ENCODE peak calls at places on chromosomes 11 and 22, in five cellular contexts. U is spleen, S is HepG2, K is transverse colon, J is GM12891. I is an unnamed sample.

GRCh38 chr11:33552756-33553155 is 147.9 kb downstream of the C11orf91 start:
- DNase-seq in U (no peak), J (no peak), S (no peak), K (no peak), I (no peak)

GRCh38 chr11:81870066-81870412 is 863.6 kb downstream of the FAM181B start:
- DNase-seq in K (no peak), J (no peak), S (no peak), U (no peak), I (no peak)

GRCh38 chr11:15575409-15575808 is 460.7 kb downstream of the INSC start:
- DNase-seq in K (no peak), U (no peak), S (no peak), J (no peak), I (no peak)

GRCh38 chr22:23504522-23504921 is 75.6 kb downstream of the IGLL1 start:
- DNase-seq in U (peak; percentile 75), J (no peak), K (no peak), S (no peak), I (no peak)

GRCh38 chr22:46531776-46532175 is 5.6 kb downstream of the CELSR1 start:
- DNase-seq in K (no peak), S (no peak), U (no peak), J (no peak), I (no peak)

GRCh38 chr11:18650859-18651557 is 16.9 kb upstream of the SPTY2D1 start:
- DNase-seq in K (peak; percentile 59), U (no peak), S (peak; percentile 49), J (peak; percentile 28), I (peak; percentile 40)

GRCh38 chr22:23203452-23204124 is 23.3 kb downstream of the BCR start:
- DNase-seq in S (no peak), U (peak; percentile 30), K (no peak), J (no peak), I (no peak)

GRCh38 chr11:126153999-126154398 is 57.5 kb downstream of the RPUSD4 start:
- DNase-seq in K (no peak), S (no peak), J (no peak), U (peak; percentile 23), I (no peak)

GRCh38 chr11:28043930-28044709 is 63.8 kb downstream of the KIF18A start:
- DNase-seq in S (no peak), U (no peak), J (no peak), K (no peak), I (no peak)

GRCh38 chr11:80831374-80831773 is 1390.5 kb upstream of the TENM4 start:
- DNase-seq in U (no peak), J (no peak), S (no peak), K (no peak), I (no peak)
- TF ChIP-seq POLR2AphosphoS5 in U (no peak), J (no peak), S (no peak), K (no peak), I (no peak)

GRCh38 chr11:74086242-74086884 is 77.5 kb upstream of the UCP3 start:
- DNase-seq in S (no peak), K (no peak), U (no peak), J (no peak), I (no peak)
- TF ChIP-seq POLR2AphosphoS5 in S (no peak), K (no peak), U (no peak), J (no peak), I (no peak)

GRCh38 chr11:76835928-76836612 is 24.6 kb upstream of the ACER3 start:
- DNase-seq in J (no peak), K (peak; percentile 77), S (no peak), U (no peak), I (no peak)
- TF ChIP-seq POLR2AphosphoS5 in J (no peak), K (peak; percentile 56), S (no peak), U (no peak), I (peak; percentile 25)

GRCh38 chr11:102757823-102758549 is 22.4 kb downstream of the MMP10 start:
- DNase-seq in U (no peak), S (no peak), K (no peak), J (no peak), I (no peak)

GRCh38 chr11:102762414-102762813 is 18.0 kb downstream of the MMP10 start:
- DNase-seq in S (no peak), J (no peak), U (no peak), K (no peak), I (no peak)

GRCh38 chr11:102760355-102761035 is 19.9 kb downstream of the MMP10 start:
- DNase-seq in U (no peak), S (no peak), K (no peak), J (no peak), I (no peak)

GRCh38 chr11:102763440-102763839 is 17.0 kb downstream of the MMP10 start:
- DNase-seq in K (no peak), U (no peak), J (no peak), S (no peak), I (no peak)

GRCh38 chr11:102761646-102762238 is 18.7 kb downstream of the MMP10 start:
- DNase-seq in U (no peak), S (no peak), J (no peak), K (no peak), I (no peak)
- TF ChIP-seq POLR2AphosphoS5 in U (no peak), S (no peak), J (no peak), K (no peak), I (no peak)

DNA sequence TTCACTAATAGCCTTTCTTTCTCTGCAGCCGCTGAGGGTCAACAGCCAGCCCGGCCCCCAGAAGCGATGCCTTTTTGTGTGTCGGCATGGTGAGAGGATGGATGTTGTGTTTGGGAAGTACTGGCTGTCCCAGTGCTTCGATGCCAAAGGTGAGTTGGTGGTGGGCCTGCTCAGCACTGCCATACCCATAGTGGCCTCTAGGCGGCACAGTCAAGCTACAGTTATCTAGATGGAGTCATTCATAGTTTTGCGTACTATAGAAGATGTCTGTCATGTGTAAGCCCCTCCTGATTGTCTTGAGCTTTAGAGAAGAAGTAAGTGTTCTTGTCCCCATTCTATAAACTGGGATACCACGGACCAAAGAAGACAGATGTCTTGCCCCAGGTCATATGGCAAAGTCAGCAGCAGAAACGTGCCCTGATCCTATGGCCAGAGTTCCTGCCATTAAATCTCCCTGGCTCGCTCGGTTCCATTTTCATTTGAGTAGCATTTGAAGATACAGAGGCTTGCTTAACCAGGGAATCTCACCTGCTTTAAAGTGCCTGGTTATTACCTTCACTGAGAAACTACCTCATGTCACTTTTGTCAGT is 42.1 kb upstream of the CRTAM start:
- DNase-seq in S (peak; percentile 9), U (peak; percentile 85), K (peak; percentile 54), J (peak; percentile 35), I (peak; percentile 62)
- TF ChIP-seq POLR2AphosphoS5 in S (no peak), U (peak; percentile 20), K (no peak), J (no peak), I (no peak)

GRCh38 chr11:128715691-128716153 is 21.9 kb downstream of the FLI1 start:
- DNase-seq in S (no peak), K (no peak), J (no peak), U (no peak), I (no peak)
- TF ChIP-seq POLR2AphosphoS5 in S (no peak), K (no peak), J (no peak), U (no peak), I (peak; percentile 61)

GRCh38 chr11:45407226-45407625 is 121.1 kb upstream of the SYT13 start:
- DNase-seq in S (no peak), J (no peak), U (no peak), K (no peak), I (no peak)
- TF ChIP-seq POLR2AphosphoS5 in S (no peak), J (no peak), U (no peak), K (no peak), I (no peak)

DNA sequence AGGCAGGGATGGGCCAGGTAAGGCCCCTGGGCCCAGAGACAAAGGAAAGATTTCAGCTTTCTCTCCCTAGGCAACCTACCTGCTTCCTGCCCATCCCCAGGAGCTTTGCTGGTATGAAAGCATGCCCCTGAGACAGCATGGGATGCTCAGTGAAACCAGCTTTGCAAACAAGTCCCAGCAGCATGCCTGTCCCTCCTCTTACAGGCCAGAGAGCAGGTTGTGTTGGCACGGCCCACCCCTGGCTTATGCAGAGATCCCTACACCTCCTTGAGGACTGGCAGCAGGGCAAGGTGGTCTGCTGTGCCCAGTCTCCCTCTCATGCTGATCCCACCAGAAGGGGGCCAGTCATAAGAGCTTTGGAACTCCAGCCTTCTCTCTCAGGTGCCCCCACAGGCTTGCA is 3.1 kb downstream of the SCN4B start:
- DNase-seq in U (no peak), J (no peak), K (no peak), S (no peak), I (no peak)
- TF ChIP-seq POLR2AphosphoS5 in U (no peak), J (no peak), K (no peak), S (no peak), I (no peak)

GRCh38 chr22:29217827-29218757 is 12.4 kb downstream of the EMID1 start:
- DNase-seq in U (peak; percentile 74), S (no peak), J (peak; percentile 13), K (no peak), I (peak; percentile 46)

GRCh38 chr22:29216011-29216872 is 10.5 kb downstream of the EMID1 start:
- DNase-seq in U (peak; percentile 45), S (no peak), J (peak; percentile 25), K (no peak), I (no peak)

GRCh38 chr22:29218758-29219408 is 13.2 kb downstream of the EMID1 start:
- DNase-seq in K (no peak), J (peak; percentile 17), S (no peak), U (peak; percentile 52), I (no peak)

GRCh38 chr22:29215012-29215860 is 9.5 kb downstream of the EMID1 start:
- DNase-seq in J (peak; percentile 4), S (no peak), K (no peak), U (peak; percentile 66), I (no peak)

DNA sequence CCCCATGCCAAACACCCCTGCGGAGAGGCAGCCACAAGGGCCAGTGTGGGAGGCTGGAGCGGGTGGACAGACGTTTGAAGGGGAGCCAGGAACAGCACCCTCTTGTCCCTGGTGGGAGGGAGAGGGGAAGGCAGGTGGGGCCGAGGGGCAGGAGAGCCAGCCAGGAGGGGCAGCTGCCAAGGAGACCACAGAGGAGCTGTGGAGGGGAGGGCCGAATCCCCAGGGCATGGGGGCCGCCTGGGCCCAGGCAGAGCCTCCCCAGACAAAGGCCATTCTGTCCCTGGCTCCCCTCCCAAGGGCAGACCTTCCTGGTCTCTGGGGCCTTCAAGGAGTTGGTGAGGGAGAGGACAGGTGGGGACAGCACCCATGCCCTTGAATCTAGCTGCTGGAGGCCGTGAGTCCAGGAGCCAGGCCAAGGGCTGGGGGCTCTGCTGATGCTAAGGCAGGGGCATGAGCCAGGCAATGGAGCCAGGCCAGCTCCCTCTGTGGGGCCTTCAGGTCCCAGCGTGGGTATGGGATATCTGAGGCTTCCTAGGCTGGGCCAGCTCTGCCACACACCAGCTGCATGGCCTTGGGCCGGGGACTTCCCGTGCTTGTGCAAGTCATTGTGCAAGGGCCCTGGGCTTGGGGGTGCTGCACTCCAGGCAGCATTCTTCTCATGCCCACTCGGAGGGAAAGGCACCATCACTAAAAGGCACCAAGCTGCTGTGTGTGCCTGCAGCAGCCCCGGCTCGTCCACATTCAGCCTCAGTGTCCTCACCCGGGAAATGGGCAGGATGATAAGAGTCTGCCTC is 11.4 kb downstream of the EMID1 start:
- DNase-seq in S (peak; percentile 65), J (peak; percentile 15), K (no peak), U (peak; percentile 89), I (peak; percentile 59)
- TF ChIP-seq POLR2AphosphoS5 in S (no peak), J (no peak), K (no peak), U (peak; percentile 87), I (peak; percentile 35)